ENCODE peak calls at places on chromosomes 1 and 21, in seven cellular contexts. K is COLO829; Y is activated naive CD4-positive, alpha-beta T cell treated with anti-CD3 and anti-CD28 coated beads, Interleukin-2, amount 10 ng/mL, durations not matched to agents 7 days and 5 days; W is mesothelial cell of epicardium; C is body of pancreas; T is posterior cingulate gyrus; E is AG08396. M is an unnamed sample.

GRCh38 chr1:23742670-23743286 is 493 bp upstream of the ELOA start:
- DNase-seq in Y (no peak), W (no peak), K (no peak), C (no peak), E (no peak), T (no peak), M (peak)

GRCh38 chr21:15592271-15592860 is 137.4 kb upstream of the USP25 start:
- DNase-seq in C (no peak), K (peak), E (peak), W (no peak), T (no peak), Y (no peak), M (no peak)

GRCh38 chr21:29168874-29169273 is 38.4 kb downstream of the MAP3K7CL start:
- DNase-seq in Y (no peak), W (no peak), C (no peak), E (no peak), T (no peak), K (no peak), M (no peak)

GRCh38 chr1:62530516-62531154 is 66.7 kb upstream of the ANGPTL3 start:
- DNase-seq in K (no peak), C (peak), E (peak), Y (no peak), W (peak), T (peak), M (peak)

GRCh38 chr1:33442141-33442540 is 11.2 kb upstream of the PHC2 start:
- DNase-seq in K (no peak), T (no peak), E (no peak), C (no peak), Y (no peak), W (no peak), M (no peak)

GRCh38 chr1:218665216-218665615 is 320.1 kb downstream of the TGFB2 start:
- DNase-seq in W (no peak), K (no peak), E (peak), T (no peak), Y (no peak), C (peak), M (peak)

GRCh38 chr1:184191181-184191601 is 139.7 kb downstream of the TSEN15 start:
- DNase-seq in T (peak), K (no peak), Y (no peak), E (peak), C (peak), W (peak), M (peak)

GRCh38 chr1:183610053-183610452 is 19.8 kb upstream of the NCF2 start:
- DNase-seq in T (no peak), C (no peak), Y (no peak), E (no peak), W (no peak), K (no peak), M (no peak)

GRCh38 chr1:246460411-246460810 is 46.7 kb downstream of the SMYD3 start:
- DNase-seq in C (no peak), K (no peak), E (no peak), T (no peak), Y (no peak), W (no peak), M (no peak)

GRCh38 chr1:119743308-119743707 is 25.4 kb downstream of the HMGCS2 start:
- DNase-seq in E (no peak), Y (no peak), T (no peak), K (no peak), C (no peak), W (no peak), M (no peak)

GRCh38 chr21:16587141-16587570 is 857.4 kb downstream of the USP25 start:
- DNase-seq in W (no peak), E (peak), C (peak), T (peak), Y (no peak), K (no peak), M (peak)

GRCh38 chr1:208093754-208094719 is 150.1 kb downstream of the PLXNA2 start:
- DNase-seq in K (peak), Y (peak), C (peak), W (peak), T (peak), E (peak), M (peak)

GRCh38 chr21:37862536-37862935 is 53.7 kb downstream of the KCNJ6 start:
- DNase-seq in C (no peak), W (no peak), E (peak), T (no peak), Y (no peak), K (no peak), M (no peak)

GRCh38 chr1:230867119-230867902 is 1.0 kb downstream of the C1orf198 start:
- DNase-seq in C (no peak), E (no peak), T (no peak), Y (no peak), W (no peak), K (no peak), M (no peak)

GRCh38 chr1:241706967-241707366 is 54.9 kb downstream of the WDR64 start:
- DNase-seq in Y (peak), T (no peak), K (no peak), C (peak), E (no peak), W (peak), M (no peak)

GRCh38 chr1:211610779-211611556 is 32.0 kb upstream of the SLC30A1 start:
- DNase-seq in E (peak), W (no peak), C (no peak), Y (no peak), K (no peak), T (no peak), M (no peak)

M was measured in colonic mucosa.